ENCODE peak calls at places on chromosome 4, in nine cellular contexts. Q is suprapubic skin, F is body of pancreas, X is OCI-LY7, T is IMR-90, H is left ventricle myocardium inferior, P is uterus, U is mammary epithelial cell, I is hepatocyte. Z is an unnamed sample.

GRCh38 chr4:129672941-129673340 is 577.0 kb downstream of the C4orf33 start:
- DNase-seq in Q (no peak), F (no peak), X (no peak), T (no peak), H (no peak), P (no peak), U (no peak), I (no peak), Z (no peak)

GRCh38 chr4:72975488-72975784 is 94.1 kb downstream of the COX18 start:
- DNase-seq in Q (no peak), F (no peak), X (no peak), T (peak; percentile 44), H (no peak), P (no peak), U (no peak), I (no peak), Z (no peak)

GRCh38 chr4:38273369-38273768 is 313.2 kb downstream of the PTTG2 start:
- DNase-seq in Q (no peak), F (no peak), X (no peak), T (no peak), H (no peak), P (no peak), U (no peak), I (no peak), Z (no peak)

GRCh38 chr4:10028910-10029309 is 7.6 kb upstream of the SLC2A9 start:
- DNase-seq in Q (no peak), F (no peak), X (no peak), T (no peak), H (no peak), P (no peak), U (no peak), I (no peak), Z (no peak)

GRCh38 chr4:110900206-110900769 is 277.4 kb upstream of the PITX2 start:
- DNase-seq in Q (no peak), F (no peak), X (no peak), T (peak; percentile 20), H (no peak), P (no peak), U (no peak), I (no peak), Z (no peak)

GRCh38 chr4:10032625-10033024 is 11.3 kb upstream of the SLC2A9 start:
- DNase-seq in Q (peak; percentile 4), F (peak; percentile 25), X (no peak), T (peak; percentile 75), H (no peak), P (no peak), U (peak; percentile 92), I (no peak), Z (no peak)

GRCh38 chr4:121777625-121778024 is 12.7 kb upstream of the SMIM43 start:
- DNase-seq in Q (no peak), F (no peak), X (no peak), T (no peak), H (no peak), P (no peak), U (no peak), I (no peak), Z (no peak)

GRCh38 chr4:85790582-85790981 is 315.6 kb downstream of the ARHGAP24 start:
- DNase-seq in Q (no peak), F (no peak), X (no peak), T (peak; percentile 79), H (no peak), P (no peak), U (no peak), I (peak; percentile 11), Z (no peak)

GRCh38 chr4:161254375-161254774 is 909.4 kb downstream of the FSTL5 start:
- DNase-seq in Q (no peak), F (no peak), X (no peak), T (no peak), H (no peak), P (no peak), U (no peak), I (no peak), Z (no peak)

GRCh38 chr4:161252520-161253141 is 911.2 kb downstream of the FSTL5 start:
- DNase-seq in Q (no peak), F (no peak), X (peak; percentile 26), T (peak; percentile 0), H (no peak), P (no peak), U (peak; percentile 29), I (peak; percentile 21), Z (no peak)

GRCh38 chr4:161256172-161256571 is 907.6 kb downstream of the FSTL5 start:
- DNase-seq in Q (no peak), F (no peak), X (no peak), T (no peak), H (no peak), P (no peak), U (no peak), I (no peak), Z (no peak)

GRCh38 chr4:161260819-161261218 is 903.0 kb downstream of the FSTL5 start:
- DNase-seq in Q (no peak), F (no peak), X (no peak), T (no peak), H (no peak), P (no peak), U (no peak), I (no peak), Z (no peak)

GRCh38 chr4:161256716-161257115 is 907.1 kb downstream of the FSTL5 start:
- DNase-seq in Q (no peak), F (no peak), X (no peak), T (no peak), H (no peak), P (no peak), U (no peak), I (peak; percentile 7), Z (no peak)
- TF ChIP-seq CTCF in Q (no peak), F (no peak), X (peak; percentile 58), T (peak; percentile 7), H (no peak), P (no peak), U (no peak), I (peak; percentile 17), Z (no peak)

DNA sequence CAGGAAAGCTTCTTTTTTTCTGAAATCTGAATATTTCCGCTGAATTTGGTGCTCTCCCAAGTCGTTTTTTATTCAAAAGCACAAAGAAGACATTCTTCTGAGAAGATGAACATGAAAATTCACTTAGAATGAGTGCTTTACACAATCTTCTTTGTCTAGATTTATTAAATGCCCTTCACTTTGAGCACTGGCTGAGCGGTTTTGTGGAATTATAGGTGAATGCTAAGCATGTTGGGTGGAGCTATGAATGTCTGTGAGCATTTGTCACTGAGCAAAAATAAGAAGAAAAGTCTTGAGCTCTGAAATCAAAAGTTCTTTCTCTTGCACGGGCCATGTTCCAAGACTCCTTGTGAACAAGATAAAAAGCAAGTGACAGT is 13.1 kb downstream of the GASK1B start:
- DNase-seq in Q (no peak), F (no peak), X (no peak), T (no peak), H (no peak), P (no peak), U (no peak), I (no peak), Z (no peak)
- H3K4me1 ChIP-seq in Q (peaks cover 37% of the 10 kb centered on the region), F (peaks cover 3% of the 10 kb centered on the region), X (no peaks in the 10 kb centered on the region), T (peaks cover 5% of the 10 kb centered on the region), H (peaks cover 94% of the 10 kb centered on the region), P (no peaks in the 10 kb centered on the region), U (peaks cover 71% of the 10 kb centered on the region), I (peaks cover 58% of the 10 kb centered on the region), Z (peaks cover 1% of the 10 kb centered on the region)

GRCh38 chr4:101393256-101393655 is 45.9 kb upstream of the PPP3CA start:
- DNase-seq in Q (no peak), F (no peak), X (no peak), T (peak; percentile 65), H (no peak), P (no peak), U (peak; percentile 77), I (peak; percentile 19), Z (no peak)
- H3K36me3 ChIP-seq in Q (no peaks in the 10 kb centered on the region), F (no peaks in the 10 kb centered on the region), X (no peaks in the 10 kb centered on the region), T (no peaks in the 10 kb centered on the region), H (no peaks in the 10 kb centered on the region), P (no peaks in the 10 kb centered on the region), U (no peaks in the 10 kb centered on the region), I (no peaks in the 10 kb centered on the region), Z (no peaks in the 10 kb centered on the region)

DNA sequence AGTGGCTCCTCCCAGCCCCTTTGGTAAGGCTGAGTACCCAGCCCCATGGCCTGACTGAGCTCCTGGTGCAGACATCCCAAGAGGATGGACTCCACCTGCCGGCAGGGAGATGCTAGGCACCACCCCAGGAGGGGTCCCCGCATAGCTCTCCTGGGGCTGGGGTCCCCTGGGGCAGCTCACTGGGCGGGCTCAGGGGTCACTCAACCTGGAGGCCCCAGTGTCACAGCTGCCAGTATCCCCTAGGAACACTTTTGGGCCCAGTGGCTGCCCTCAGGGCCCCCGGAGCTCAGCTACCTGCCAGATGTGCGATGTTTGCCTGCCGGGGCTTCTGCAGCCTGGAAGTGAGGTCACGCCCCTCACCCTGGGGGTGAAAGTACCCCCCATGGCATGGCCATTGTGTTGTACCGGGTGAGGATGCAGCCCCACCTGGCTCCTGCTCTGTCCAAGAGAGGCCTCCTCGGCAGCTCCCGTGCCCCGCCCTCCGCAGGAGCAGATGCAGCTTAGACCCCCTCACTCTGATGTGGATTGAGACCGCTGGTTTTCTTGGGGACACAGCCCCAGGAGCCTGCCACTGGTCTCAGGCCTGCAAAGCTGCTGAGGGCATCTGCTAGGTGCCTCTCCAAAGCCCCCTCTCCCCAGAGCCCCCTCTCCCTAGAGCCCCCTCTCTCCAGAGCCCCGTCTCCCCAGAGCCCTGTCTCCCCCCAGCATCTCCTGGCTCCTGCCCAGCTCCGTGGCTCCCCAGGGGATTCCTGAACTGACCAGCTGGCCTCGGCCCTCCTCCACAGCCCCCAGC is 6.7 kb upstream of the HGFAC start:
- DNase-seq in Q (no peak), F (no peak), X (peak; percentile 17), T (no peak), H (no peak), P (no peak), U (no peak), I (no peak), Z (peak; percentile 8)
- TF ChIP-seq CTCF in Q (no peak), F (no peak), X (peak; percentile 34), T (no peak), H (no peak), P (no peak), U (no peak), I (peak; percentile 11), Z (no peak)

GRCh38 chr4:17482716-17483115 is 29.2 kb downstream of the QDPR start:
- DNase-seq in Q (no peak), F (no peak), X (no peak), T (no peak), H (no peak), P (no peak), U (no peak), I (no peak), Z (no peak)

GRCh38 chr4:17480530-17480929 is 31.4 kb downstream of the QDPR start:
- DNase-seq in Q (no peak), F (no peak), X (no peak), T (no peak), H (no peak), P (no peak), U (no peak), I (no peak), Z (no peak)

GRCh38 chr4:17475481-17475880 is 36.4 kb downstream of the QDPR start:
- DNase-seq in Q (no peak), F (no peak), X (no peak), T (peak; percentile 59), H (no peak), P (no peak), U (peak; percentile 9), I (no peak), Z (no peak)

GRCh38 chr4:17478073-17478472 is 33.8 kb downstream of the QDPR start:
- DNase-seq in Q (no peak), F (no peak), X (no peak), T (no peak), H (no peak), P (no peak), U (no peak), I (no peak), Z (no peak)

GRCh38 chr4:17476811-17477210 is 35.1 kb downstream of the QDPR start:
- DNase-seq in Q (no peak), F (no peak), X (no peak), T (no peak), H (no peak), P (no peak), U (no peak), I (no peak), Z (no peak)
- H3K4me1 ChIP-seq in Q (no peaks in the 10 kb centered on the region), F (no peaks in the 10 kb centered on the region), X (no peaks in the 10 kb centered on the region), T (no peaks in the 10 kb centered on the region), H (no peaks in the 10 kb centered on the region), P (no peaks in the 10 kb centered on the region), U (no peaks in the 10 kb centered on the region), I (peaks cover 4% of the 10 kb centered on the region), Z (no peaks in the 10 kb centered on the region)